ENCODE peak calls at places on chromosomes 16 and 17, in seven cellular contexts. P is upper lobe of right lung, Y is memory B cell, C is kidney epithelial cell, F is chondrocyte, K is ELR, S is amygdala. A is an unnamed sample.

GRCh38 chr17:77100009-77100408 is 40.8 kb upstream of the SEC14L1 start:
- DNase-seq in P (peak; percentile 88), Y (no peak), C (no peak), F (no peak), K (no peak), S (peak; percentile 27), A (no peak)

GRCh38 chr16:80564394-80564793 is 23.6 kb downstream of the DYNLRB2 start:
- DNase-seq in P (no peak), Y (no peak), C (no peak), F (no peak), K (no peak), S (no peak), A (no peak)

GRCh38 chr16:49466881-49467280 is 93.3 kb downstream of the C16orf78 start:
- DNase-seq in P (no peak), Y (no peak), C (no peak), F (no peak), K (no peak), S (no peak), A (no peak)

GRCh38 chr17:15377200-15377599 is 35.8 kb upstream of the TEKT3 start:
- DNase-seq in P (no peak), Y (no peak), C (no peak), F (no peak), K (peak; percentile 83), S (no peak), A (peak; percentile 84)

GRCh38 chr16:28309811-28310311 is 17.5 kb downstream of the SBK1 start:
- DNase-seq in P (peak; percentile 80), Y (peak; percentile 35), C (no peak), F (no peak), K (no peak), S (no peak), A (no peak)

GRCh38 chr17:46979023-46979870 is at the start of gene RPRML:
- DNase-seq in P (no peak), Y (no peak), C (no peak), F (no peak), K (peak; percentile 58), S (no peak), A (no peak)

GRCh38 chr17:79699386-79700036 is 31.2 kb upstream of the ENPP7 start:
- DNase-seq in P (no peak), Y (no peak), C (no peak), F (no peak), K (no peak), S (no peak), A (no peak)

GRCh38 chr17:76532072-76532651 is 5.3 kb downstream of the CYGB start:
- DNase-seq in P (no peak), Y (no peak), C (no peak), F (no peak), K (peak; percentile 42), S (no peak), A (peak; percentile 14)

GRCh38 chr16:27843800-27844199 is 219.7 kb downstream of the GSG1L start:
- DNase-seq in P (peak; percentile 9), Y (no peak), C (no peak), F (peak; percentile 2), K (peak; percentile 4), S (no peak), A (peak; percentile 11)

GRCh38 chr17:82985973-82986372 is 93.4 kb upstream of the METRNL start:
- DNase-seq in P (peak; percentile 67), Y (no peak), C (peak; percentile 12), F (no peak), K (no peak), S (no peak), A (peak; percentile 12)

GRCh38 chr17:3986939-3987335 is 22.7 kb upstream of the ATP2A3 start:
- DNase-seq in P (peak; percentile 20), Y (no peak), C (no peak), F (peak; percentile 54), K (no peak), S (no peak), A (no peak)

GRCh38 chr17:78709119-78709681 is 72.9 kb downstream of the CYTH1 start:
- DNase-seq in P (no peak), Y (no peak), C (no peak), F (no peak), K (no peak), S (no peak), A (no peak)

GRCh38 chr17:69540356-69540755 is 125.9 kb downstream of the MAP2K6 start:
- DNase-seq in P (no peak), Y (no peak), C (no peak), F (no peak), K (no peak), S (no peak), A (no peak)

GRCh38 chr16:89711601-89712475 is 8.9 kb downstream of the VPS9D1 start:
- DNase-seq in P (peak; percentile 78), Y (peak; percentile 54), C (no peak), F (no peak), K (peak; percentile 78), S (no peak), A (no peak)